ENCODE peak calls at places on chromosomes 1 and 21, in ten cellular contexts. C is NCI-H2029 treated with DMSO at 0.1 percent for 48 hours; Q is transverse colon; A is AG08396; T is activated T-cell treated with anti-CD3 and anti-CD28 coated beads, Interleukin-2, amount 50 U/mL, for 72 hours; O is AG09309; S is T-helper 17 cell; Y is progenitor cell of endocrine pancreas; I is RCC 7860; K is AG04450. L is an unnamed sample.

GRCh38 chr1:156244712-156245111 is 2.7 kb downstream of the BGLAP start:
- DNase-seq in C (no peak), Q (no peak), A (no peak), T (no peak), O (no peak), S (no peak), Y (no peak), I (no peak), K (no peak), L (no peak)

GRCh38 chr21:43894206-43894577 is 29.2 kb downstream of the AGPAT3 start:
- DNase-seq in C (no peak), Q (no peak), A (no peak), T (no peak), O (no peak), S (no peak), Y (no peak), I (no peak), K (no peak), L (no peak)

GRCh38 chr1:17276568-17276967 is 27.7 kb downstream of the PADI3 start:
- DNase-seq in C (no peak), Q (no peak), A (no peak), T (no peak), O (peak; percentile 50), S (no peak), Y (no peak), I (peak; percentile 78), K (no peak), L (peak; percentile 58)

GRCh38 chr1:232416026-232416568 is 213.8 kb downstream of the SIPA1L2 start:
- DNase-seq in C (no peak), Q (no peak), A (no peak), T (no peak), O (no peak), S (no peak), Y (no peak), I (peak; percentile 28), K (no peak), L (no peak)

GRCh38 chr1:30618335-30618747 is 105.0 kb downstream of the MATN1 start:
- DNase-seq in C (no peak), Q (no peak), A (no peak), T (no peak), O (no peak), S (no peak), Y (no peak), I (peak; percentile 74), K (no peak), L (no peak)

GRCh38 chr1:41423511-41424191 is 60.8 kb downstream of the EDN2 start:
- DNase-seq in C (no peak), Q (peak; percentile 18), A (no peak), T (no peak), O (no peak), S (no peak), Y (no peak), I (no peak), K (no peak), L (no peak)

GRCh38 chr1:3543076-3544049 is 67.9 kb downstream of the MEGF6 start:
- DNase-seq in C (no peak), Q (peak; percentile 22), A (peak; percentile 99), T (no peak), O (peak; percentile 88), S (no peak), Y (no peak), I (peak; percentile 71), K (peak; percentile 68), L (no peak)

GRCh38 chr21:26842976-26843911 is 2.0 kb downstream of the ADAMTS1 start:
- DNase-seq in C (no peak), Q (peak; percentile 87), A (peak; percentile 88), T (peak; percentile 16), O (peak; percentile 86), S (no peak), Y (peak; percentile 69), I (peak; percentile 91), K (peak; percentile 87), L (peak; percentile 83)

GRCh38 chr21:42784276-42784675 is 95.1 kb downstream of the WDR4 start:
- DNase-seq in C (no peak), Q (no peak), A (no peak), T (no peak), O (no peak), S (no peak), Y (no peak), I (no peak), K (no peak), L (no peak)

GRCh38 chr1:40781614-40781971 is 2.0 kb upstream of the KCNQ4 start:
- DNase-seq in C (no peak), Q (no peak), A (no peak), T (no peak), O (no peak), S (no peak), Y (no peak), I (no peak), K (no peak), L (no peak)

GRCh38 chr1:227351443-227351842 is 33.2 kb upstream of the CDC42BPA start:
- DNase-seq in C (no peak), Q (no peak), A (no peak), T (no peak), O (peak; percentile 35), S (no peak), Y (no peak), I (no peak), K (no peak), L (peak; percentile 54)

GRCh38 chr1:99525313-99525712 is 120.6 kb upstream of the PALMD start:
- DNase-seq in C (no peak), Q (no peak), A (no peak), T (no peak), O (no peak), S (no peak), Y (no peak), I (no peak), K (no peak), L (no peak)

GRCh38 chr1:31776032-31776431 is 11.9 kb upstream of the ADGRB2 start:
- DNase-seq in C (no peak), Q (no peak), A (no peak), T (no peak), O (no peak), S (no peak), Y (no peak), I (no peak), K (no peak), L (no peak)

L was measured in Peyer's patch.